ENCODE peak calls at places on chromosomes 12 and 14, in five cellular contexts. One of them, this sample, is unnamed.
A peak's percentile ranks its signal among the peaks of the same experiment; 100 is the strongest.

GRCh38 chr14:100470523-100470897 is 116.7 kb downstream of the BEGAIN start:
- DNase-seq in H1: no peak
- DNase-seq in mesenchymal stem cell: no peak
- DNase-seq in trophoblast cell: no peak
- DNase-seq in neuronal stem cell: no peak
- DNase-seq in this sample: no peak

GRCh38 chr14:99342906-99343305 is 70.9 kb upstream of the BCL11B start:
- DNase-seq in mesenchymal stem cell: no peak
- DNase-seq in H1: no peak
- DNase-seq in trophoblast cell: no peak
- DNase-seq in neuronal stem cell: no peak
- DNase-seq in this sample: no peak

GRCh38 chr14:88617479-88617878 is 54.6 kb downstream of the ZC3H14 start:
- DNase-seq in H1: no peak
- DNase-seq in trophoblast cell: no peak
- DNase-seq in mesenchymal stem cell: no peak
- DNase-seq in neuronal stem cell: no peak
- DNase-seq in this sample: no peak

GRCh38 chr14:67358914-67359313 is 690 bp downstream of the ATP6V1D start:
- DNase-seq in trophoblast cell: no peak
- DNase-seq in mesenchymal stem cell: peak; percentile 15
- DNase-seq in H1: no peak
- DNase-seq in neuronal stem cell: peak; percentile 6
- DNase-seq in this sample: no peak

GRCh38 chr12:128521981-128522380 is 255.0 kb downstream of the TMEM132C start:
- DNase-seq in H1: no peak
- DNase-seq in neuronal stem cell: no peak
- DNase-seq in trophoblast cell: no peak
- DNase-seq in mesenchymal stem cell: no peak
- DNase-seq in this sample: no peak

GRCh38 chr12:70557583-70558263 is 79.5 kb downstream of the PTPRB start:
- DNase-seq in H1: no peak
- DNase-seq in mesenchymal stem cell: no peak
- DNase-seq in trophoblast cell: no peak
- DNase-seq in neuronal stem cell: no peak
- DNase-seq in this sample: no peak

GRCh38 chr14:68718033-68718725 is 74.7 kb downstream of the ZFP36L1 start:
- DNase-seq in trophoblast cell: no peak
- DNase-seq in mesenchymal stem cell: no peak
- DNase-seq in neuronal stem cell: no peak
- DNase-seq in H1: no peak
- DNase-seq in this sample: no peak

GRCh38 chr14:68563256-68564131 is 229.4 kb downstream of the ZFP36L1 start:
- DNase-seq in trophoblast cell: peak; percentile 62
- DNase-seq in H1: no peak
- DNase-seq in mesenchymal stem cell: peak; percentile 40
- DNase-seq in neuronal stem cell: no peak
- DNase-seq in this sample: no peak

GRCh38 chr12:110304061-110304551 is 23.1 kb downstream of the ATP2A2 start:
- DNase-seq in trophoblast cell: no peak
- DNase-seq in neuronal stem cell: no peak
- DNase-seq in mesenchymal stem cell: no peak
- DNase-seq in H1: no peak
- DNase-seq in this sample: no peak

GRCh38 chr14:55103005-55103640 is 25.9 kb upstream of the LGALS3 start:
- DNase-seq in trophoblast cell: peak; percentile 98
- DNase-seq in mesenchymal stem cell: peak; percentile 91
- DNase-seq in neuronal stem cell: peak; percentile 31
- DNase-seq in H1: peak; percentile 59
- DNase-seq in this sample: peak; percentile 89

GRCh38 chr12:27012239-27012981 is 1.8 kb downstream of the TM7SF3 start:
- DNase-seq in mesenchymal stem cell: no peak
- DNase-seq in neuronal stem cell: no peak
- DNase-seq in H1: no peak
- DNase-seq in trophoblast cell: peak; percentile 22
- DNase-seq in this sample: no peak

GRCh38 chr12:113165521-113166450 is 16.3 kb downstream of the CFAP73 start:
- DNase-seq in trophoblast cell: no peak
- DNase-seq in H1: no peak
- DNase-seq in mesenchymal stem cell: no peak
- DNase-seq in neuronal stem cell: no peak
- DNase-seq in this sample: no peak

DNA sequence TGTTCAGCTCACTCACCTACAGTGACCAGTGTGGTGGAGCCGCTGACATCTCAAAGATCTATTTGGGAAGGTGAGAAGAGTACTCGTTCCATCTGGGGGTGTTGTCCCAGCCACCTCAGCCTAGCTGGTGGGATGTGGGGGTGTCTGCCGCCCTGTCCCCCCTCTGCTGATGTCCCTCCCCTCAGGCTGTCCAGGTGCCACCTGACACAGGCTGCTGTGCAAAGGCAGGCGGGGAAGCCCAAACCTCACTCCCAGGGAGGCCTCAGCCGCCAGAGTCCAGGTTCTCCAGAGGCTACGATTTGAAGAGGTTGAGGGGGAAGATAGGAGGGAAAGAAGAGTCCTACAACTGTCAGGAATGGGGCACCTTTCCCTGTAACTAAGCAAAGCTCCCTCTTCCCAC is 51.3 kb upstream of the FKBP4 start:
- DNase-seq in neuronal stem cell: no peak
- DNase-seq in trophoblast cell: no peak
- DNase-seq in mesenchymal stem cell: no peak
- DNase-seq in H1: no peak
- DNase-seq in this sample: peak; percentile 24
- H2BK12ac ChIP-seq in neuronal stem cell: no peak overlapping the region
- H2BK12ac ChIP-seq in trophoblast cell: no peak overlapping the region
- H2BK12ac ChIP-seq in mesenchymal stem cell: no peak overlapping the region
- H2BK12ac ChIP-seq in H1: no peak overlapping the region
- H2BK12ac ChIP-seq in this sample: no peak overlapping the region

GRCh38 chr12:9073077-9073476 is 42.6 kb downstream of the A2M start:
- DNase-seq in neuronal stem cell: no peak
- DNase-seq in trophoblast cell: no peak
- DNase-seq in mesenchymal stem cell: no peak
- DNase-seq in H1: no peak
- DNase-seq in this sample: no peak

GRCh38 chr12:9071976-9072375 is 43.7 kb downstream of the A2M start:
- DNase-seq in H1: no peak
- DNase-seq in mesenchymal stem cell: no peak
- DNase-seq in neuronal stem cell: no peak
- DNase-seq in trophoblast cell: no peak
- DNase-seq in this sample: no peak

GRCh38 chr12:9072481-9073038 is 43.2 kb downstream of the A2M start:
- DNase-seq in neuronal stem cell: no peak
- DNase-seq in mesenchymal stem cell: no peak
- DNase-seq in trophoblast cell: no peak
- DNase-seq in H1: no peak
- DNase-seq in this sample: no peak

GRCh38 chr12:9070351-9070750 is 45.4 kb downstream of the A2M start:
- DNase-seq in H1: no peak
- DNase-seq in neuronal stem cell: no peak
- DNase-seq in trophoblast cell: no peak
- DNase-seq in mesenchymal stem cell: no peak
- DNase-seq in this sample: no peak

GRCh38 chr12:9071518-9071917 is 44.2 kb downstream of the A2M start:
- DNase-seq in trophoblast cell: no peak
- DNase-seq in neuronal stem cell: no peak
- DNase-seq in mesenchymal stem cell: no peak
- DNase-seq in H1: no peak
- DNase-seq in this sample: no peak
- H2BK12ac ChIP-seq in trophoblast cell: no peak overlapping the region
- H2BK12ac ChIP-seq in neuronal stem cell: no peak overlapping the region
- H2BK12ac ChIP-seq in mesenchymal stem cell: no peak overlapping the region
- H2BK12ac ChIP-seq in H1: no peak overlapping the region
- H2BK12ac ChIP-seq in this sample: no peak overlapping the region

GRCh38 chr12:49684310-49684854 is 22.8 kb downstream of the FMNL3 start:
- DNase-seq in neuronal stem cell: no peak
- DNase-seq in mesenchymal stem cell: no peak
- DNase-seq in H1: no peak
- DNase-seq in trophoblast cell: no peak
- DNase-seq in this sample: no peak
- H2BK12ac ChIP-seq in neuronal stem cell: no peak overlapping the region
- H2BK12ac ChIP-seq in mesenchymal stem cell: no peak overlapping the region
- H2BK12ac ChIP-seq in H1: no peak overlapping the region
- H2BK12ac ChIP-seq in trophoblast cell: no peak overlapping the region
- H2BK12ac ChIP-seq in this sample: no peak overlapping the region

GRCh38 chr14:79274641-79275366 is 936.5 kb downstream of the DIO2 start:
- DNase-seq in neuronal stem cell: no peak
- DNase-seq in trophoblast cell: no peak
- DNase-seq in H1: no peak
- DNase-seq in mesenchymal stem cell: peak; percentile 6
- DNase-seq in this sample: no peak
- H2BK12ac ChIP-seq in neuronal stem cell: no peak overlapping the region
- H2BK12ac ChIP-seq in trophoblast cell: no peak overlapping the region
- H2BK12ac ChIP-seq in H1: no peak overlapping the region
- H2BK12ac ChIP-seq in mesenchymal stem cell: no peak overlapping the region
- H2BK12ac ChIP-seq in this sample: no peak overlapping the region